ENCODE peak calls at places on chromosomes 7 and 10, in four cellular contexts. S is left cardiac atrium, H is right atrium auricular region, Y is hypothalamus. U is an unnamed sample.

GRCh38 chr7:99504281-99504602 is 220 bp upstream of the ZKSCAN5 start:
- DNase-seq in S (no peak), H (no peak), Y (no peak), U (no peak)

GRCh38 chr7:94348142-94348541 is 46.6 kb upstream of the COL1A2 start:
- DNase-seq in S (no peak), H (peak), Y (no peak), U (no peak)

GRCh38 chr7:36823353-36823752 is 99.1 kb upstream of the AOAH start:
- DNase-seq in S (no peak), H (no peak), Y (no peak), U (no peak)

GRCh38 chr7:79434098-79434497 is 19.4 kb downstream of the MAGI2 start:
- DNase-seq in S (no peak), H (no peak), Y (no peak), U (no peak)

GRCh38 chr10:78740976-78741375 is 327.8 kb upstream of the ZMIZ1 start:
- DNase-seq in S (no peak), H (no peak), Y (no peak), U (no peak)

GRCh38 chr7:84113286-84113685 is 81.3 kb downstream of the SEMA3A start:
- DNase-seq in S (no peak), H (no peak), Y (no peak), U (no peak)

GRCh38 chr7:69695998-69696657 is 97.9 kb downstream of the AUTS2 start:
- DNase-seq in S (no peak), H (no peak), Y (no peak), U (no peak)

GRCh38 chr10:103040424-103040823 is 122.3 kb downstream of the CNNM2 start:
- DNase-seq in S (no peak), H (no peak), Y (no peak), U (no peak)

GRCh38 chr7:154767821-154768415 is 235.0 kb downstream of the PAXIP1 start:
- DNase-seq in S (no peak), H (no peak), Y (no peak), U (no peak)

GRCh38 chr10:49186613-49187012 is 1.6 kb downstream of the TMEM273 start:
- DNase-seq in S (no peak), H (no peak), Y (no peak), U (no peak)

GRCh38 chr7:24058953-24059352 is 225.0 kb upstream of the NPY start:
- DNase-seq in S (no peak), H (no peak), Y (no peak), U (no peak)

GRCh38 chr10:44327461-44327860 is 57.4 kb downstream of the CXCL12 start:
- DNase-seq in S (no peak), H (no peak), Y (no peak), U (peak)

GRCh38 chr7:151873402-151873965 is 3.4 kb downstream of the PRKAG2 start:
- DNase-seq in S (no peak), H (no peak), Y (no peak), U (no peak)

GRCh38 chr7:127107601-127108007 is 145.1 kb downstream of the GRM8 start:
- DNase-seq in S (peak), H (no peak), Y (peak), U (no peak)

GRCh38 chr10:1244493-1244892 is 188.3 kb downstream of the WDR37 start:
- DNase-seq in S (no peak), H (no peak), Y (no peak), U (no peak)

GRCh38 chr10:97024181-97025073 is 161.3 kb downstream of the SLIT1 start:
- DNase-seq in S (no peak), H (no peak), Y (no peak), U (no peak)

GRCh38 chr7:93138576-93138975 is 9.6 kb downstream of the SAMD9L start:
- DNase-seq in S (no peak), H (no peak), Y (no peak), U (no peak)

GRCh38 chr7:81949306-81949705 is 179.5 kb upstream of the HGF start:
- DNase-seq in S (no peak), H (no peak), Y (no peak), U (no peak)

GRCh38 chr10:72692897-72693598 is 1.1 kb downstream of the MCU start:
- DNase-seq in S (no peak), H (no peak), Y (no peak), U (peak)

GRCh38 chr7:29723599-29723998 is 82.7 kb upstream of the WIPF3 start:
- DNase-seq in S (no peak), H (no peak), Y (no peak), U (no peak)

GRCh38 chr7:131911112-131911511 is 354.7 kb upstream of the PODXL start:
- DNase-seq in S (no peak), H (no peak), Y (no peak), U (no peak)

GRCh38 chr7:18356195-18356645 is 139.3 kb upstream of the HDAC9 start:
- DNase-seq in S (no peak), H (no peak), Y (no peak), U (no peak)

GRCh38 chr10:61663466-61663865 is 737 bp downstream of the CABCOCO1 start:
- DNase-seq in S (no peak), H (no peak), Y (no peak), U (no peak)

GRCh38 chr7:152072451-152072850 is 47.0 kb downstream of the GALNT11 start:
- DNase-seq in S (no peak), H (no peak), Y (no peak), U (no peak)

GRCh38 chr7:84746347-84746746 is 440.5 kb downstream of the SEMA3D start:
- DNase-seq in S (no peak), H (no peak), Y (no peak), U (no peak)

GRCh38 chr10:124035928-124036558 is 57.4 kb downstream of the CHST15 start:
- DNase-seq in S (peak), H (no peak), Y (no peak), U (no peak)

GRCh38 chr7:136555933-136556332 is 312.5 kb upstream of the CHRM2 start:
- DNase-seq in S (no peak), H (no peak), Y (no peak), U (no peak)

GRCh38 chr10:47104786-47105385 is 193.7 kb downstream of the PTPN20 start:
- DNase-seq in S (no peak), H (peak), Y (no peak), U (peak)

GRCh38 chr7:17474724-17475344 is 176.4 kb downstream of the AHR start:
- DNase-seq in S (no peak), H (no peak), Y (no peak), U (no peak)

GRCh38 chr7:111865430-111865829 is 303.1 kb upstream of the IMMP2L start:
- DNase-seq in S (no peak), H (no peak), Y (no peak), U (peak)

GRCh38 chr7:98265841-98266271 is 13.8 kb upstream of the TECPR1 start:
- DNase-seq in S (no peak), H (no peak), Y (no peak), U (no peak)

GRCh38 chr7:50631100-50631499 is 65.9 kb upstream of the DDC start:
- DNase-seq in S (no peak), H (peak), Y (no peak), U (no peak)

GRCh38 chr10:62133618-62134017 is 135.0 kb downstream of the RTKN2 start:
- DNase-seq in S (no peak), H (no peak), Y (no peak), U (no peak)

GRCh38 chr7:80827238-80827633 is 91.6 kb downstream of the SEMA3C start:
- DNase-seq in S (no peak), H (no peak), Y (no peak), U (no peak)

GRCh38 chr10:810351-810846 is 120.9 kb upstream of the DIP2C start:
- DNase-seq in S (no peak), H (peak), Y (no peak), U (no peak)

GRCh38 chr7:146635200-146636032 is 518.8 kb downstream of the CNTNAP2 start:
- DNase-seq in S (no peak), H (no peak), Y (no peak), U (no peak)

GRCh38 chr10:119159332-119159731 is 6.2 kb downstream of the SFXN4 start:
- DNase-seq in S (no peak), H (no peak), Y (no peak), U (no peak)

GRCh38 chr7:25698709-25699108 is 453.3 kb upstream of the NFE2L3 start:
- DNase-seq in S (no peak), H (no peak), Y (no peak), U (no peak)

GRCh38 chr10:86049442-86049841 is 317.2 kb downstream of the GRID1 start:
- DNase-seq in S (no peak), H (no peak), Y (no peak), U (no peak)